ENCODE peak calls at places on chromosome 2, in five cellular contexts. W is mesenchymal stem cell, S is IMR-90, H is neuronal stem cell, A is H9. Q is an unnamed sample. For H3K9me3, the result is how much of the 10 kb centered on the place peaks cover.

GRCh38 chr2:45494275-45494977 is 116.6 kb downstream of the SRBD1 start:
- DNase-seq in H (peak), A (no peak), S (peak), W (peak), Q (no peak)

GRCh38 chr2:179981085-179981484 is 26.0 kb downstream of the CWC22 start:
- DNase-seq in A (no peak), W (peak), H (no peak), S (peak), Q (no peak)

GRCh38 chr2:176112375-176113302 is 3.9 kb upstream of the HOXD10 start:
- DNase-seq in S (no peak), H (no peak), A (peak), W (no peak), Q (no peak)

GRCh38 chr2:140718999-140719398 is 1411.8 kb downstream of the LRP1B start:
- DNase-seq in W (no peak), A (no peak), S (no peak), H (no peak), Q (no peak)

GRCh38 chr2:10935953-10936942 is 24.5 kb downstream of the KCNF1 start:
- DNase-seq in W (peak), H (no peak), A (peak), S (peak), Q (no peak)

GRCh38 chr2:144225077-144225476 is 294.8 kb downstream of the ZEB2 start:
- DNase-seq in S (no peak), H (no peak), W (no peak), A (no peak), Q (no peak)

GRCh38 chr2:29459445-29460179 is 344.4 kb downstream of the CLIP4 start:
- DNase-seq in S (peak), A (no peak), W (peak), H (no peak), Q (no peak)

GRCh38 chr2:98769784-98770183 is 38.9 kb upstream of the MGAT4A start:
- DNase-seq in S (no peak), H (no peak), W (no peak), A (no peak), Q (no peak)

GRCh38 chr2:59458862-59459261 is 1094.6 kb downstream of the BCL11A start:
- DNase-seq in W (no peak), A (peak), H (no peak), S (no peak), Q (no peak)

GRCh38 chr2:230130668-230131364 is 62.1 kb upstream of the SLC16A14 start:
- DNase-seq in W (peak), H (no peak), A (no peak), S (peak), Q (no peak)

GRCh38 chr2:208142255-208142924 is 3.6 kb downstream of the CRYGB start:
- DNase-seq in W (no peak), S (peak), H (no peak), A (no peak), Q (no peak)

DNA sequence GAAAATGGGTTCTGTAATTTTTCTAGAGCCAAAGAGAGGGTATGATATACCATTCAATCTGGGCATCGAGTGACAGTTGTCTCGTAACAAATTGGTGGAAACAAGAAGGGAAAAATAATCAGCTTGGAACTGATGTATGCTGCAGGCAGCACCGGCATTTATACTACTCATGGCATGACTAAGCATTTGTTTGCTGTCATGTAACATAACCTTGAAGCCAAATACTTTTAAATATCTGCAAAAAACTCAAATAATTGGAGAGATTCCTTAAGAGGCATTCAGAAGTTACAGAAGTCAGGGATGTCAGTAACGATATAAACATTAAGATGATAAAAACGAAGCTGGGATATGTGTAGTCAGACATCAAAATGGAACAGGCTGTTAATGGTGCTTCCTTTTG is 157.3 kb upstream of the MMADHC start:
- DNase-seq in A (no peak), W (peak), S (peak), H (no peak), Q (no peak)
- H2BK15ac ChIP-seq in A (no peak), W (no peak), S (peak), H (no peak), Q (no peak)

GRCh38 chr2:33859791-33860461 is 260.8 kb upstream of the FAM98A start:
- DNase-seq in A (no peak), H (no peak), S (no peak), W (no peak), Q (no peak)
- H3K9me3 ChIP-seq in A (under half), H (under half), S (under half), W (under half), Q (under half)

GRCh38 chr2:12005886-12006681 is 259.7 kb downstream of the LPIN1 start:
- DNase-seq in W (no peak), A (no peak), H (no peak), S (no peak), Q (no peak)
- H2BK15ac ChIP-seq in W (no peak), A (no peak), H (no peak), S (no peak), Q (no peak)

DNA sequence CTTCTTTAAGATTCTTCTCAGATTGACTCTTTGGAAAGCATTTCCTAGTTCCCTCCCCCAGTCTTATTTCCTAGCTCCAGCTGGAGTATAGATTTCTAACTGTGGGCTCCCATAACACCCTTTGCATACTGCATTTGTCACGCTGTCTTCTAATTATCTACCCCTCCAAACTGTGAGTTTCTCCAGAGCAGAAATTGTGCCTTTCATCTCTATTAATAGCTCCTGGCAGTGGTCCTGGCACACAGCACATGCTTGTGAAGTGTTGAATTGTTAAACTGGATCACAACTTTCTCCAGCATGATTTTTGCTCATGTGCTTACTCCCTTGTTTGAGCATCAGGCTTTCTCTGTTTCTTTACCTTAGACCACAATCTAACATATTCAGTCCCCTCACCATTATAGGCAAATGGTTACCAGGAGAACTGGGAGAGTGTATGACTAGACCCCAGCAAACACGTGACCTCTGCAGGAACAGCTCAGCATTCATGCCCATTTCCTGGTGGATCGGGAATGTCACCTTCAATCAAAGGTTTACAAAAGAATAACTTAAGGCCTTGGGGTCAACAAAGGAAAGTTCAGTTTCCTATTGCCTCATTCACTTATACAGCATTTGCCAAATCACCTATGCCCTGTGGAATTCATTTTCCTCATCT is 175.7 kb upstream of the TANK start:
- DNase-seq in W (no peak), A (no peak), S (no peak), H (no peak), Q (no peak)
- H3K9me3 ChIP-seq in W (under half), A (under half), S (under half), H (under half), Q (under half)

GRCh38 chr2:173077506-173078177 is 2.0 kb downstream of the MAP3K20 start:
- DNase-seq in A (no peak), H (no peak), W (peak), S (peak), Q (no peak)

GRCh38 chr2:173075056-173075780 is 428 bp upstream of the MAP3K20 start:
- DNase-seq in H (no peak), S (no peak), W (peak), A (peak), Q (no peak)

GRCh38 chr2:173075781-173076556 is at the start of gene MAP3K20:
- DNase-seq in W (peak), H (peak), S (peak), A (peak), Q (no peak)

GRCh38 chr2:173079141-173079540 is 3.5 kb downstream of the MAP3K20 start:
- DNase-seq in S (peak), H (no peak), W (peak), A (no peak), Q (no peak)

DNA sequence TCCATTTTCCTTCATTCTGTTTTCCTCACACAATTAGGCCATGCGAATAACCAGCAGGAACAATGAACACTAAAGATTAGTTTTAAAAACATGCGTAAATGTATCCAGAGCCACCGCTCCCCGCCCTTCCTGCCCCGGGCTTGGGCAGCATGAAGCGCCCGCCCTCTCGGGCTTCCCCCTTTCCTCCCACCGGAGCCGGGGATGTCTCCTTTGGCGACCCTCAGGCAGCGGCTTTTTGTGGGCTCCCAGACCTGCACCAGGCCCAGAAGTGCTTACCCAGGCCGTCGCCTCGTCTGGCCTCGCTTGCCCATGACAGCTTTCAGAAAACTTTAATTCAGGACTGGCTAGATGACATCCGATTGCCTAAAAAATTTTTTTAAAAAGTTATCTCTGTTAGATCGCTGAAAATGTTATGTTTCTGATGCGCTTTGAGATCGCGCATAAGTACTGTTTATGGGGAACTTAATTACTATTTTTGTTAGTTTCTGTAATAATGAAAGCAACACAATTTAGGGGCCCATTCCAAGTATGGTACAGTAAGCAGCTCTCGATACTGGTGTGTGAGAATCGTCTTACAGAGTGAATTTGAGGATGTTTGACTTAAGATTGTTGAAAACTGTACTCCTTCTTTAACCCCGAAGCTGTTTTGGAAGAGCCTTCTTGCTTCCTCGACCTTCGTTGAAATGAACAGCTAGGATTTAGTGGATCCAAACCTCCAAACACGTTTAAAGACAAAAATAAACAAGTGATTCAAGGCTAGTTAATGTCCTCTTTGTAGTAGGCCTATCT is 1.1 kb downstream of the MAP3K20 start:
- DNase-seq in H (peak), W (peak), S (peak), A (no peak), Q (no peak)
- H2BK15ac ChIP-seq in H (peak), W (peak), S (peak), A (no peak), Q (no peak)

DNA sequence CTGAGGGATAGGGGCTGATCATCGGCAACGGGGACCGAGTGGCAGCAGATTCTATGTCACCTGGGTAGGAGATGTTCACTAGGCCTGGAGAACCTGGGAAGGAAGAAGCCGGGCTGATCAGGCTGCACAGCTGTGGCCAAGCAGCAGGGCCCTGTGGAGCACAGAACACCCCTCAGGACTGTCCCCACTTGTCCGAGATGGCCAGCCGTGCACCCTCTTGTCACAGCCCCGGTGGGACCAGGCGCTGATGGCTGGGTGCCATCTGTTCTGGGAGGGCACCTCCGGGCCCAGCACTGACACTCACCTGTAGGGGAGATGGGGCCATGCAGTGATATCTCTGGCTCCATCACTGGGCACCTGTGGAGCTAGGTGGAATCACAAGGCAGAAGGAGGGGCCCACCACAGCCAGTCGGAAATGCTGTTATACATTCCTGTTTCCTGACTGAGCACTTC is 217.9 kb upstream of the RAB6C start:
- DNase-seq in A (peak), H (no peak), W (no peak), S (no peak), Q (no peak)
- H3K9me3 ChIP-seq in A (under half), H (under half), W (under half), S (under half), Q (under half)

GRCh38 chr2:88210132-88211004 is 40.2 kb downstream of the THNSL2 start:
- DNase-seq in W (no peak), H (no peak), A (peak), S (no peak), Q (no peak)

GRCh38 chr2:88214631-88215030 is 44.5 kb downstream of the THNSL2 start:
- DNase-seq in H (no peak), A (peak), S (no peak), W (no peak), Q (no peak)

GRCh38 chr2:88211809-88212154 is 41.6 kb downstream of the THNSL2 start:
- DNase-seq in H (no peak), A (no peak), W (no peak), S (no peak), Q (no peak)

GRCh38 chr2:88211005-88211808 is 41.1 kb downstream of the THNSL2 start:
- DNase-seq in A (peak), S (no peak), W (no peak), H (no peak), Q (no peak)

DNA sequence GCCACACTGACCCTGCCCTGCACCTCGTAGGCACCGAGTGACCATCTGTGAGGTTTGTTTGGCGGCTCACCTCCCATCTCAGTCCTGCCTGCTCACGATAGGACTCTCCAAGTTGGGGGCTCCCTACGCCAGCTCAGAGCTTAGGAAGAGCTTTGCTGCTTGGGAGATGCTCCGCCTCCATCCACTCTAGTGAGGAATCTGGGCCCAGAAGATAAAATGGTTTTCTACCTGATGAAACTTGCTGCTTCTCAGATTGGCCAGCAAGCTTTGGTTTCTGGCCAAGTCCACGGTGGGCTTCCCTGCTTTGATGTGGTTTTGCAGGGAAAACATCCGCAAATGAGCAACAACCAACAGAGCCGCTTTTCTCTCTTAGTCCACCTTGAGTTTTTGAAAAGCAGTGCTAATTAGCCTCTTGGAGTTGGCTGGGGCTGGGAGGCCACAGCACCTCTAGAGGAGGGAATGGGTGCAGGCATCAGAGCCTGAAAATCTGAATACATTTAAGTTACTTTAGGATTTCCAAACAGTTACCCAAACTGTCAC is 42.2 kb downstream of the THNSL2 start:
- DNase-seq in H (peak), A (peak), S (peak), W (peak), Q (peak)
- H2BK15ac ChIP-seq in H (peak), A (no peak), S (no peak), W (no peak), Q (no peak)